ENCODE peak calls at places on chromosomes 2 and 18, in five cellular contexts. One of them, this sample, is unnamed.

GRCh38 chr18:76932026-76932819 is 109.9 kb downstream of the ZNF236 start:
- DNase-seq in NCI-H774: no peak
- DNase-seq in effector memory CD4-positive, alpha-beta T cell: no peak
- DNase-seq in GM12865: peak
- DNase-seq in ecto neural progenitor cell: no peak
- DNase-seq in this sample: no peak

GRCh38 chr18:7608174-7608550 is 41.0 kb downstream of the PTPRM start:
- DNase-seq in GM12865: no peak
- DNase-seq in ecto neural progenitor cell: no peak
- DNase-seq in NCI-H774: no peak
- DNase-seq in effector memory CD4-positive, alpha-beta T cell: no peak
- DNase-seq in this sample: no peak

GRCh38 chr2:7031424-7032245 is 114.4 kb downstream of the RNF144A start:
- DNase-seq in GM12865: no peak
- DNase-seq in effector memory CD4-positive, alpha-beta T cell: peak
- DNase-seq in ecto neural progenitor cell: no peak
- DNase-seq in NCI-H774: peak
- DNase-seq in this sample: no peak

GRCh38 chr2:38722271-38723115 is 28.7 kb downstream of the SRSF7 start:
- DNase-seq in NCI-H774: no peak
- DNase-seq in ecto neural progenitor cell: no peak
- DNase-seq in GM12865: peak
- DNase-seq in effector memory CD4-positive, alpha-beta T cell: peak
- DNase-seq in this sample: no peak

GRCh38 chr2:27920148-27920885 is 29.8 kb downstream of the BABAM2 start:
- DNase-seq in ecto neural progenitor cell: no peak
- DNase-seq in effector memory CD4-positive, alpha-beta T cell: no peak
- DNase-seq in NCI-H774: no peak
- DNase-seq in GM12865: no peak
- DNase-seq in this sample: no peak

GRCh38 chr2:220533485-220533884 is 906.1 kb downstream of the SLC4A3 start:
- DNase-seq in NCI-H774: no peak
- DNase-seq in ecto neural progenitor cell: peak
- DNase-seq in GM12865: peak
- DNase-seq in effector memory CD4-positive, alpha-beta T cell: no peak
- DNase-seq in this sample: no peak

GRCh38 chr18:8765692-8766463 is 60.5 kb downstream of the MTCL1 start:
- DNase-seq in effector memory CD4-positive, alpha-beta T cell: no peak
- DNase-seq in GM12865: no peak
- DNase-seq in NCI-H774: no peak
- DNase-seq in ecto neural progenitor cell: no peak
- DNase-seq in this sample: no peak

GRCh38 chr2:53740170-53740569 is 27.4 kb upstream of the CHAC2 start:
- DNase-seq in NCI-H774: peak
- DNase-seq in ecto neural progenitor cell: no peak
- DNase-seq in GM12865: no peak
- DNase-seq in effector memory CD4-positive, alpha-beta T cell: no peak
- DNase-seq in this sample: no peak

GRCh38 chr2:239313776-239314175 is 87.0 kb downstream of the HDAC4 start:
- DNase-seq in NCI-H774: no peak
- DNase-seq in effector memory CD4-positive, alpha-beta T cell: no peak
- DNase-seq in GM12865: no peak
- DNase-seq in ecto neural progenitor cell: peak
- DNase-seq in this sample: no peak

GRCh38 chr2:47658646-47659320 is 124.2 kb upstream of the MSH6 start:
- DNase-seq in effector memory CD4-positive, alpha-beta T cell: no peak
- DNase-seq in GM12865: no peak
- DNase-seq in ecto neural progenitor cell: no peak
- DNase-seq in NCI-H774: no peak
- DNase-seq in this sample: no peak

GRCh38 chr2:128601298-128602037 is 282.8 kb upstream of the HS6ST1 start:
- DNase-seq in effector memory CD4-positive, alpha-beta T cell: no peak
- DNase-seq in NCI-H774: no peak
- DNase-seq in ecto neural progenitor cell: no peak
- DNase-seq in GM12865: no peak
- DNase-seq in this sample: no peak

GRCh38 chr2:166081131-166081632 is 46.6 kb downstream of the SCN1A start:
- DNase-seq in NCI-H774: no peak
- DNase-seq in effector memory CD4-positive, alpha-beta T cell: no peak
- DNase-seq in ecto neural progenitor cell: no peak
- DNase-seq in GM12865: no peak
- DNase-seq in this sample: no peak

GRCh38 chr2:241547781-241548450 is 10.6 kb upstream of the BOK start:
- DNase-seq in ecto neural progenitor cell: no peak
- DNase-seq in NCI-H774: no peak
- DNase-seq in effector memory CD4-positive, alpha-beta T cell: no peak
- DNase-seq in GM12865: no peak
- DNase-seq in this sample: no peak

GRCh38 chr2:203340791-203341487 is 12.7 kb downstream of the ABI2 start:
- DNase-seq in effector memory CD4-positive, alpha-beta T cell: no peak
- DNase-seq in ecto neural progenitor cell: no peak
- DNase-seq in NCI-H774: no peak
- DNase-seq in GM12865: no peak
- DNase-seq in this sample: no peak

GRCh38 chr18:7467708-7468466 is 99.2 kb upstream of the PTPRM start:
- DNase-seq in NCI-H774: no peak
- DNase-seq in ecto neural progenitor cell: no peak
- DNase-seq in GM12865: no peak
- DNase-seq in effector memory CD4-positive, alpha-beta T cell: no peak
- DNase-seq in this sample: peak

GRCh38 chr2:232245111-232245510 is 133.4 kb upstream of the ALPP start:
- DNase-seq in ecto neural progenitor cell: no peak
- DNase-seq in effector memory CD4-positive, alpha-beta T cell: no peak
- DNase-seq in GM12865: no peak
- DNase-seq in NCI-H774: no peak
- DNase-seq in this sample: peak

GRCh38 chr2:43105586-43106562 is 120.5 kb downstream of the ZFP36L2 start:
- DNase-seq in NCI-H774: no peak
- DNase-seq in GM12865: peak
- DNase-seq in effector memory CD4-positive, alpha-beta T cell: no peak
- DNase-seq in ecto neural progenitor cell: no peak
- DNase-seq in this sample: no peak

GRCh38 chr2:157751462-157752058 is 122.9 kb upstream of the ACVR1C start:
- DNase-seq in NCI-H774: no peak
- DNase-seq in effector memory CD4-positive, alpha-beta T cell: no peak
- DNase-seq in GM12865: peak
- DNase-seq in ecto neural progenitor cell: no peak
- DNase-seq in this sample: peak

GRCh38 chr18:11553098-11553940 is 56.1 kb upstream of the SLC35G4 start:
- DNase-seq in NCI-H774: no peak
- DNase-seq in GM12865: peak
- DNase-seq in ecto neural progenitor cell: no peak
- DNase-seq in effector memory CD4-positive, alpha-beta T cell: no peak
- DNase-seq in this sample: no peak

GRCh38 chr2:35408320-35408719 is 947.3 kb upstream of the CRIM1 start:
- DNase-seq in ecto neural progenitor cell: no peak
- DNase-seq in GM12865: no peak
- DNase-seq in NCI-H774: no peak
- DNase-seq in effector memory CD4-positive, alpha-beta T cell: no peak
- DNase-seq in this sample: no peak

GRCh38 chr2:109348645-109349554 is 219.9 kb downstream of the SH3RF3 start:
- DNase-seq in NCI-H774: no peak
- DNase-seq in effector memory CD4-positive, alpha-beta T cell: no peak
- DNase-seq in ecto neural progenitor cell: no peak
- DNase-seq in GM12865: peak
- DNase-seq in this sample: peak

GRCh38 chr2:20425371-20425881 is 21.4 kb upstream of the RHOB start:
- DNase-seq in effector memory CD4-positive, alpha-beta T cell: no peak
- DNase-seq in ecto neural progenitor cell: no peak
- DNase-seq in GM12865: peak
- DNase-seq in NCI-H774: no peak
- DNase-seq in this sample: no peak

GRCh38 chr2:210007895-210008294 is 5.5 kb downstream of the RPE start:
- DNase-seq in ecto neural progenitor cell: no peak
- DNase-seq in NCI-H774: no peak
- DNase-seq in effector memory CD4-positive, alpha-beta T cell: no peak
- DNase-seq in GM12865: no peak
- DNase-seq in this sample: no peak

GRCh38 chr2:642431-642815 is 34.8 kb downstream of the TMEM18 start:
- DNase-seq in NCI-H774: no peak
- DNase-seq in effector memory CD4-positive, alpha-beta T cell: no peak
- DNase-seq in ecto neural progenitor cell: no peak
- DNase-seq in GM12865: no peak
- DNase-seq in this sample: peak

GRCh38 chr2:148982282-148982681 is 56.2 kb upstream of the LYPD6B start:
- DNase-seq in effector memory CD4-positive, alpha-beta T cell: no peak
- DNase-seq in NCI-H774: no peak
- DNase-seq in GM12865: no peak
- DNase-seq in ecto neural progenitor cell: no peak
- DNase-seq in this sample: no peak

GRCh38 chr18:77056399-77057015 is 76.1 kb downstream of the MBP start:
- DNase-seq in effector memory CD4-positive, alpha-beta T cell: no peak
- DNase-seq in ecto neural progenitor cell: no peak
- DNase-seq in GM12865: no peak
- DNase-seq in NCI-H774: no peak
- DNase-seq in this sample: no peak

This sample was measured in osteocyte.